ENCODE peak calls at places on chromosome 14, in eight cellular contexts. One of them, this sample, is unnamed.

GRCh38 chr14:65879218-65880009 is 466.9 kb downstream of the FUT8 start:
- DNase-seq in small intestine: no peak
- DNase-seq in fibroblast of pulmonary artery: peak
- DNase-seq in Caco-2: no peak
- DNase-seq in ovary: no peak
- DNase-seq in cardiac fibroblast: peak
- DNase-seq in colonic mucosa: no peak
- DNase-seq in SK-N-MC: no peak
- DNase-seq in this sample: no peak

GRCh38 chr14:51293926-51294290 is 53.9 kb downstream of the TMX1 start:
- DNase-seq in cardiac fibroblast: no peak
- DNase-seq in fibroblast of pulmonary artery: no peak
- DNase-seq in Caco-2: no peak
- DNase-seq in SK-N-MC: no peak
- DNase-seq in ovary: no peak
- DNase-seq in colonic mucosa: no peak
- DNase-seq in small intestine: no peak
- DNase-seq in this sample: no peak

GRCh38 chr14:27845241-27845850 is 921.2 kb upstream of the FOXG1 start:
- DNase-seq in ovary: no peak
- DNase-seq in cardiac fibroblast: no peak
- DNase-seq in Caco-2: no peak
- DNase-seq in colonic mucosa: no peak
- DNase-seq in fibroblast of pulmonary artery: no peak
- DNase-seq in SK-N-MC: no peak
- DNase-seq in small intestine: no peak
- DNase-seq in this sample: peak

GRCh38 chr14:69880851-69881250 is 1.6 kb downstream of the SMOC1 start:
- DNase-seq in ovary: no peak
- DNase-seq in fibroblast of pulmonary artery: no peak
- DNase-seq in SK-N-MC: no peak
- DNase-seq in Caco-2: no peak
- DNase-seq in cardiac fibroblast: no peak
- DNase-seq in colonic mucosa: no peak
- DNase-seq in small intestine: no peak
- DNase-seq in this sample: no peak

GRCh38 chr14:29716150-29716549 is 211.5 kb downstream of the PRKD1 start:
- DNase-seq in colonic mucosa: no peak
- DNase-seq in cardiac fibroblast: peak
- DNase-seq in Caco-2: no peak
- DNase-seq in ovary: no peak
- DNase-seq in small intestine: no peak
- DNase-seq in SK-N-MC: peak
- DNase-seq in fibroblast of pulmonary artery: peak
- DNase-seq in this sample: no peak

GRCh38 chr14:21894003-21894897 is 220.6 kb upstream of the OR4E1 start:
- DNase-seq in SK-N-MC: no peak
- DNase-seq in small intestine: peak
- DNase-seq in colonic mucosa: no peak
- DNase-seq in Caco-2: no peak
- DNase-seq in ovary: no peak
- DNase-seq in fibroblast of pulmonary artery: no peak
- DNase-seq in cardiac fibroblast: no peak
- DNase-seq in this sample: no peak

GRCh38 chr14:74506408-74506807 is 12.8 kb downstream of the ISCA2 start:
- DNase-seq in ovary: no peak
- DNase-seq in small intestine: no peak
- DNase-seq in fibroblast of pulmonary artery: no peak
- DNase-seq in colonic mucosa: no peak
- DNase-seq in SK-N-MC: no peak
- DNase-seq in Caco-2: no peak
- DNase-seq in cardiac fibroblast: no peak
- DNase-seq in this sample: no peak

GRCh38 chr14:73246387-73247150 is 9.3 kb downstream of the PAPLN start:
- DNase-seq in fibroblast of pulmonary artery: no peak
- DNase-seq in small intestine: no peak
- DNase-seq in cardiac fibroblast: no peak
- DNase-seq in Caco-2: no peak
- DNase-seq in colonic mucosa: no peak
- DNase-seq in SK-N-MC: no peak
- DNase-seq in ovary: no peak
- DNase-seq in this sample: no peak

GRCh38 chr14:83779266-83779665 is 1750.7 kb upstream of the FLRT2 start:
- DNase-seq in fibroblast of pulmonary artery: peak
- DNase-seq in small intestine: no peak
- DNase-seq in colonic mucosa: no peak
- DNase-seq in cardiac fibroblast: peak
- DNase-seq in Caco-2: no peak
- DNase-seq in SK-N-MC: no peak
- DNase-seq in ovary: no peak
- DNase-seq in this sample: no peak

GRCh38 chr14:99534863-99535262 is 53.7 kb downstream of the CCNK start:
- DNase-seq in fibroblast of pulmonary artery: no peak
- DNase-seq in colonic mucosa: no peak
- DNase-seq in cardiac fibroblast: no peak
- DNase-seq in SK-N-MC: no peak
- DNase-seq in Caco-2: no peak
- DNase-seq in small intestine: no peak
- DNase-seq in ovary: no peak
- DNase-seq in this sample: no peak

GRCh38 chr14:101123639-101124525 is 220.4 kb upstream of the RTL1 start:
- DNase-seq in small intestine: no peak
- DNase-seq in colonic mucosa: no peak
- DNase-seq in fibroblast of pulmonary artery: no peak
- DNase-seq in Caco-2: no peak
- DNase-seq in SK-N-MC: no peak
- DNase-seq in cardiac fibroblast: no peak
- DNase-seq in ovary: no peak
- DNase-seq in this sample: no peak

GRCh38 chr14:54606178-54606577 is 39.2 kb downstream of the SAMD4A start:
- DNase-seq in cardiac fibroblast: peak
- DNase-seq in SK-N-MC: no peak
- DNase-seq in colonic mucosa: no peak
- DNase-seq in Caco-2: no peak
- DNase-seq in ovary: no peak
- DNase-seq in fibroblast of pulmonary artery: peak
- DNase-seq in small intestine: no peak
- DNase-seq in this sample: no peak

GRCh38 chr14:22099942-22100763 is 426.5 kb upstream of the OR4E1 start:
- DNase-seq in fibroblast of pulmonary artery: peak
- DNase-seq in small intestine: peak
- DNase-seq in cardiac fibroblast: peak
- DNase-seq in SK-N-MC: no peak
- DNase-seq in ovary: peak
- DNase-seq in Caco-2: peak
- DNase-seq in colonic mucosa: peak
- DNase-seq in this sample: no peak

DNA sequence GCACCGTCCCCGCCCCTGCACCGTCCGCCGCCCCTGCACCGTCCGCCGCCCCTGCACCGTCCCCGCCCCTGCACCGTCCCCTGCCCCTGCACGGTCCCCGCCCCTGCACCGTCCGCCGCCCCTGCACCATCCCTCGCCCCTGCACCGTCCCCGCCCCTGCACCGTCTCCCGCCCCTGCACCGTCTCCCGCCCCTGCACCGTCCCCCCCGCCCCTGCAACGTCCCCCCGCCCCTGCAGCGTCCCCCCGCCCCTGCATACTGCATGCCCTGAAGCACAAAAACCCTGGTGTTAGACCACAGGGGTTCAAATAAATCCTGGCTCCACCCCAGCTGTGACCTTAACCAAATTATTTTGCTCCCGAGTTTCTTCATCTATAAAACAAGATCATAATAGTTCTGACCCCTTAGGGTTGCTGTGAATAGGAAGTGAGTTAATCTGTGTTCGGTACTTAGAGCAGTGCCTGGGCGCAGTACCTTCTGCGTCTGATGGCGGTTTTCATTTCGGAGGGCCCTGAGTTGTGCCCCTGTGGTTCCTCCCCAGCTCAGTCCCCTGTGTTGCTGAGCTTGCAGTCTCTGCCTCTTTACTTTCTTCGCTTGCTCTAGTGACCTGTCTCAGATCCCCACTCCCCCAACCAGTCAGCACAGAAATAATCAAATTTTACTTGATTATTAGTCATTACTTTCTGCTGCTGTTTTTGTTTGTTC is 38.2 kb downstream of the ESRRB start:
- DNase-seq in fibroblast of pulmonary artery: no peak
- DNase-seq in small intestine: no peak
- DNase-seq in colonic mucosa: no peak
- DNase-seq in Caco-2: no peak
- DNase-seq in cardiac fibroblast: no peak
- DNase-seq in SK-N-MC: no peak
- DNase-seq in ovary: no peak
- DNase-seq in this sample: no peak
- H3K4me3 ChIP-seq in fibroblast of pulmonary artery: no peak
- H3K4me3 ChIP-seq in small intestine: no peak
- H3K4me3 ChIP-seq in colonic mucosa: no peak
- H3K4me3 ChIP-seq in Caco-2: no peak
- H3K4me3 ChIP-seq in cardiac fibroblast: no peak
- H3K4me3 ChIP-seq in SK-N-MC: peak
- H3K4me3 ChIP-seq in ovary: no peak
- H3K4me3 ChIP-seq in this sample: no peak

DNA sequence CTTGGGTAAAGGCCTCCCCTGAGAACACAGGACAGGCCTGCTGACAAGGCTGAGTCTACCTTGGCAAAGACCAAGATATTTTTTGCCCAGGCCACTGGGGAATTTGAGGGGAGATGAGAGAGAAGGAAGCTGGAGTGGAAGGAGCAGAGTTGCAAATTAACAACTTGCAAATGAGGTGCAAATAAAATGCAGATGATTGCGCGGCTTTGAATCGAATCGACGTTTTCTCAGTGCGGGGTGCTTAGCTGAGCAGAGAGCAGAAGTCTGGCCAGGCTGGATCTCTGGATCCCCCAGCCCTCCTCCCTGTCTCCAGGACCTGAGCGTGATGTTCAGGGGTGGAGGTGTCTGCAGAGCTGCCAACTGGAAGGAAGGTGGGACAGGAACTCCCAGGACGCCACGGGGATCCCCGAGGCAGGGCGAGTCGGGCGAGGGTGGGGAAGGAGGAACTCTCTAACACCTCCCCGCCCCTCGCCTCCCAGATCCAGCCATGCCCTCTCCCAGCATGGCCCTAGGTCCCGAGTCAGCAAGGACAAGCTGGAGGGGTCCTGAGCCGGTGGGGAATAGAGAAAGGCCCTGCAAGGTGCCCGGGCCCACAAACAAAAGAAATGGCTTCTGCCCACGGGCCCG is 534 bp upstream of the CARMIL3 start:
- DNase-seq in ovary: peak
- DNase-seq in fibroblast of pulmonary artery: no peak
- DNase-seq in SK-N-MC: no peak
- DNase-seq in colonic mucosa: peak
- DNase-seq in small intestine: no peak
- DNase-seq in cardiac fibroblast: no peak
- DNase-seq in Caco-2: peak
- DNase-seq in this sample: no peak
- H3K4me3 ChIP-seq in ovary: peak
- H3K4me3 ChIP-seq in fibroblast of pulmonary artery: peak
- H3K4me3 ChIP-seq in SK-N-MC: peak
- H3K4me3 ChIP-seq in colonic mucosa: peak
- H3K4me3 ChIP-seq in small intestine: peak
- H3K4me3 ChIP-seq in cardiac fibroblast: peak
- H3K4me3 ChIP-seq in Caco-2: peak
- H3K4me3 ChIP-seq in this sample: peak

GRCh38 chr14:61285364-61285763 is 4.2 kb upstream of the TMEM30B start:
- DNase-seq in colonic mucosa: no peak
- DNase-seq in fibroblast of pulmonary artery: no peak
- DNase-seq in SK-N-MC: no peak
- DNase-seq in Caco-2: no peak
- DNase-seq in ovary: no peak
- DNase-seq in small intestine: peak
- DNase-seq in cardiac fibroblast: no peak
- DNase-seq in this sample: no peak

GRCh38 chr14:61287196-61287595 is 6.1 kb upstream of the TMEM30B start:
- DNase-seq in colonic mucosa: no peak
- DNase-seq in Caco-2: no peak
- DNase-seq in small intestine: no peak
- DNase-seq in ovary: no peak
- DNase-seq in cardiac fibroblast: no peak
- DNase-seq in fibroblast of pulmonary artery: no peak
- DNase-seq in SK-N-MC: no peak
- DNase-seq in this sample: no peak

GRCh38 chr14:61288228-61288627 is 7.1 kb upstream of the TMEM30B start:
- DNase-seq in ovary: no peak
- DNase-seq in SK-N-MC: no peak
- DNase-seq in colonic mucosa: no peak
- DNase-seq in cardiac fibroblast: no peak
- DNase-seq in fibroblast of pulmonary artery: no peak
- DNase-seq in small intestine: no peak
- DNase-seq in Caco-2: no peak
- DNase-seq in this sample: no peak

GRCh38 chr14:61290686-61291085 is 9.5 kb upstream of the TMEM30B start:
- DNase-seq in SK-N-MC: no peak
- DNase-seq in cardiac fibroblast: no peak
- DNase-seq in fibroblast of pulmonary artery: no peak
- DNase-seq in small intestine: no peak
- DNase-seq in ovary: no peak
- DNase-seq in colonic mucosa: no peak
- DNase-seq in Caco-2: no peak
- DNase-seq in this sample: no peak

DNA sequence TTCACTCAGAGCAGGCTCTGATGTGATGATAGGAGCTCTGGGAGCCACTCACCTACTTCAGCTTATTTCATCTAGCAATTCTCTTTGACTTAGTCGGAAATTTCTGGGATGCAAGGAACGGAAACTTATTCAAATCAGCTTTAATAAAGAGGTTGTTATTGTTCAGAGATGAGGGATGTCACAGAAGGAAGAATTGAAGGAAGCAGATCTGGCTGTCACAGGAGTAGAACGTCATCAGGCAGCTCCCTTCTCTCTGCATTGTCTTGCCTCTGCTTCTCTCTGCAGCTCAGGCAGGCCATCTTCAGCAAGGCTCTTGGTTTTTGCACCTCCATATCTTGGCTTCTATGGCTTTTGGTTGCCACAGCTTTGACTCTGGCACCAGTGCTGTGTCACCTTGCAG is 7.6 kb upstream of the TMEM30B start:
- DNase-seq in cardiac fibroblast: no peak
- DNase-seq in colonic mucosa: no peak
- DNase-seq in Caco-2: no peak
- DNase-seq in small intestine: no peak
- DNase-seq in SK-N-MC: no peak
- DNase-seq in ovary: no peak
- DNase-seq in fibroblast of pulmonary artery: no peak
- DNase-seq in this sample: no peak
- H3K4me3 ChIP-seq in cardiac fibroblast: no peak
- H3K4me3 ChIP-seq in colonic mucosa: no peak
- H3K4me3 ChIP-seq in Caco-2: no peak
- H3K4me3 ChIP-seq in small intestine: no peak
- H3K4me3 ChIP-seq in SK-N-MC: no peak
- H3K4me3 ChIP-seq in ovary: no peak
- H3K4me3 ChIP-seq in fibroblast of pulmonary artery: no peak
- H3K4me3 ChIP-seq in this sample: no peak

GRCh38 chr14:90140298-90140955 is 78.6 kb downstream of the KCNK13 start:
- DNase-seq in fibroblast of pulmonary artery: peak
- DNase-seq in colonic mucosa: no peak
- DNase-seq in cardiac fibroblast: no peak
- DNase-seq in SK-N-MC: no peak
- DNase-seq in Caco-2: no peak
- DNase-seq in ovary: no peak
- DNase-seq in small intestine: no peak
- DNase-seq in this sample: no peak
- H3K4me3 ChIP-seq in fibroblast of pulmonary artery: no peak
- H3K4me3 ChIP-seq in colonic mucosa: no peak
- H3K4me3 ChIP-seq in cardiac fibroblast: no peak
- H3K4me3 ChIP-seq in SK-N-MC: no peak
- H3K4me3 ChIP-seq in Caco-2: no peak
- H3K4me3 ChIP-seq in ovary: no peak
- H3K4me3 ChIP-seq in small intestine: no peak
- H3K4me3 ChIP-seq in this sample: no peak

This sample was measured in pancreas.